ENCODE peak calls at places on chromosome 10, in nine cellular contexts. One of them, this sample, is unnamed.

GRCh38 chr10:92729886-92730285 is 40.1 kb downstream of the HHEX start:
- DNase-seq in BE2C: no peak
- DNase-seq in HCEC 1CT: no peak
- DNase-seq in ELR: no peak
- DNase-seq in fibroblast of the aortic adventitia: no peak
- DNase-seq in T follicular helper cell: no peak
- DNase-seq in ELF-1: no peak
- DNase-seq in C1 segment of cervical spinal cord: no peak
- DNase-seq in T-helper 1 cell: no peak
- DNase-seq in this sample: no peak

GRCh38 chr10:123038782-123039631 is 30.2 kb downstream of the ACADSB start:
- DNase-seq in BE2C: no peak
- DNase-seq in HCEC 1CT: no peak
- DNase-seq in ELR: no peak
- DNase-seq in fibroblast of the aortic adventitia: no peak
- DNase-seq in T follicular helper cell: no peak
- DNase-seq in ELF-1: no peak
- DNase-seq in C1 segment of cervical spinal cord: no peak
- DNase-seq in T-helper 1 cell: no peak
- DNase-seq in this sample: no peak

GRCh38 chr10:97356318-97356914 is 21.9 kb upstream of the FRAT2 start:
- DNase-seq in BE2C: no peak
- DNase-seq in HCEC 1CT: peak
- DNase-seq in ELR: no peak
- DNase-seq in fibroblast of the aortic adventitia: no peak
- DNase-seq in T follicular helper cell: no peak
- DNase-seq in ELF-1: no peak
- DNase-seq in C1 segment of cervical spinal cord: no peak
- DNase-seq in T-helper 1 cell: no peak
- DNase-seq in this sample: no peak

GRCh38 chr10:89307213-89307612 is 5.4 kb downstream of the IFIT2 start:
- DNase-seq in BE2C: no peak
- DNase-seq in HCEC 1CT: no peak
- DNase-seq in ELR: no peak
- DNase-seq in fibroblast of the aortic adventitia: peak
- DNase-seq in T follicular helper cell: no peak
- DNase-seq in ELF-1: no peak
- DNase-seq in C1 segment of cervical spinal cord: no peak
- DNase-seq in T-helper 1 cell: no peak
- DNase-seq in this sample: no peak

GRCh38 chr10:3415038-3415736 is 242.6 kb upstream of the PITRM1 start:
- DNase-seq in BE2C: no peak
- DNase-seq in HCEC 1CT: no peak
- DNase-seq in ELR: no peak
- DNase-seq in fibroblast of the aortic adventitia: no peak
- DNase-seq in T follicular helper cell: no peak
- DNase-seq in ELF-1: peak
- DNase-seq in C1 segment of cervical spinal cord: no peak
- DNase-seq in T-helper 1 cell: no peak
- DNase-seq in this sample: no peak

GRCh38 chr10:94098916-94099315 is 105.2 kb downstream of the PLCE1 start:
- DNase-seq in BE2C: no peak
- DNase-seq in HCEC 1CT: no peak
- DNase-seq in ELR: no peak
- DNase-seq in fibroblast of the aortic adventitia: peak
- DNase-seq in T follicular helper cell: no peak
- DNase-seq in ELF-1: no peak
- DNase-seq in C1 segment of cervical spinal cord: no peak
- DNase-seq in T-helper 1 cell: no peak
- DNase-seq in this sample: no peak

GRCh38 chr10:110488944-110489343 is 8.8 kb upstream of the DUSP5 start:
- DNase-seq in BE2C: no peak
- DNase-seq in HCEC 1CT: no peak
- DNase-seq in ELR: no peak
- DNase-seq in fibroblast of the aortic adventitia: no peak
- DNase-seq in T follicular helper cell: no peak
- DNase-seq in ELF-1: no peak
- DNase-seq in C1 segment of cervical spinal cord: no peak
- DNase-seq in T-helper 1 cell: no peak
- DNase-seq in this sample: no peak

GRCh38 chr10:128047337-128047736 is 78.9 kb downstream of the MKI67 start:
- DNase-seq in BE2C: no peak
- DNase-seq in HCEC 1CT: no peak
- DNase-seq in ELR: no peak
- DNase-seq in fibroblast of the aortic adventitia: no peak
- DNase-seq in T follicular helper cell: peak
- DNase-seq in ELF-1: peak
- DNase-seq in C1 segment of cervical spinal cord: peak
- DNase-seq in T-helper 1 cell: peak
- DNase-seq in this sample: peak

GRCh38 chr10:62735464-62736188 is 68.9 kb upstream of the ADO start:
- DNase-seq in BE2C: no peak
- DNase-seq in HCEC 1CT: peak
- DNase-seq in ELR: peak
- DNase-seq in fibroblast of the aortic adventitia: peak
- DNase-seq in T follicular helper cell: no peak
- DNase-seq in ELF-1: no peak
- DNase-seq in C1 segment of cervical spinal cord: no peak
- DNase-seq in T-helper 1 cell: no peak
- DNase-seq in this sample: no peak

GRCh38 chr10:17676919-17677318 is 33.0 kb downstream of the STAM start:
- DNase-seq in BE2C: no peak
- DNase-seq in HCEC 1CT: no peak
- DNase-seq in ELR: no peak
- DNase-seq in fibroblast of the aortic adventitia: no peak
- DNase-seq in T follicular helper cell: no peak
- DNase-seq in ELF-1: no peak
- DNase-seq in C1 segment of cervical spinal cord: no peak
- DNase-seq in T-helper 1 cell: no peak
- DNase-seq in this sample: no peak

GRCh38 chr10:79322616-79323566 is 24.4 kb upstream of the PPIF start:
- DNase-seq in BE2C: no peak
- DNase-seq in HCEC 1CT: peak
- DNase-seq in ELR: peak
- DNase-seq in fibroblast of the aortic adventitia: peak
- DNase-seq in T follicular helper cell: peak
- DNase-seq in ELF-1: no peak
- DNase-seq in C1 segment of cervical spinal cord: no peak
- DNase-seq in T-helper 1 cell: peak
- DNase-seq in this sample: peak

GRCh38 chr10:78283069-78283682 is 249.5 kb downstream of the RPS24 start:
- DNase-seq in BE2C: no peak
- DNase-seq in HCEC 1CT: no peak
- DNase-seq in ELR: no peak
- DNase-seq in fibroblast of the aortic adventitia: no peak
- DNase-seq in T follicular helper cell: no peak
- DNase-seq in ELF-1: peak
- DNase-seq in C1 segment of cervical spinal cord: no peak
- DNase-seq in T-helper 1 cell: no peak
- DNase-seq in this sample: no peak

GRCh38 chr10:11741608-11742007 is 574 bp upstream of the ECHDC3 start:
- DNase-seq in BE2C: no peak
- DNase-seq in HCEC 1CT: no peak
- DNase-seq in ELR: no peak
- DNase-seq in fibroblast of the aortic adventitia: no peak
- DNase-seq in T follicular helper cell: no peak
- DNase-seq in ELF-1: no peak
- DNase-seq in C1 segment of cervical spinal cord: no peak
- DNase-seq in T-helper 1 cell: no peak
- DNase-seq in this sample: no peak

GRCh38 chr10:15254808-15255655 is 86.5 kb upstream of the NMT2 start:
- DNase-seq in BE2C: no peak
- DNase-seq in HCEC 1CT: no peak
- DNase-seq in ELR: no peak
- DNase-seq in fibroblast of the aortic adventitia: no peak
- DNase-seq in T follicular helper cell: no peak
- DNase-seq in ELF-1: no peak
- DNase-seq in C1 segment of cervical spinal cord: peak
- DNase-seq in T-helper 1 cell: no peak
- DNase-seq in this sample: no peak

GRCh38 chr10:43252785-43253341 is 14.0 kb downstream of the RASGEF1A start:
- DNase-seq in BE2C: peak
- DNase-seq in HCEC 1CT: no peak
- DNase-seq in ELR: no peak
- DNase-seq in fibroblast of the aortic adventitia: no peak
- DNase-seq in T follicular helper cell: no peak
- DNase-seq in ELF-1: no peak
- DNase-seq in C1 segment of cervical spinal cord: no peak
- DNase-seq in T-helper 1 cell: no peak
- DNase-seq in this sample: no peak

GRCh38 chr10:114313139-114313538 is 74.1 kb downstream of the VWA2 start:
- DNase-seq in BE2C: no peak
- DNase-seq in HCEC 1CT: no peak
- DNase-seq in ELR: no peak
- DNase-seq in fibroblast of the aortic adventitia: no peak
- DNase-seq in T follicular helper cell: no peak
- DNase-seq in ELF-1: no peak
- DNase-seq in C1 segment of cervical spinal cord: no peak
- DNase-seq in T-helper 1 cell: no peak
- DNase-seq in this sample: no peak

GRCh38 chr10:128875955-128876354 is 591.1 kb upstream of the MGMT start:
- DNase-seq in BE2C: no peak
- DNase-seq in HCEC 1CT: no peak
- DNase-seq in ELR: no peak
- DNase-seq in fibroblast of the aortic adventitia: no peak
- DNase-seq in T follicular helper cell: no peak
- DNase-seq in ELF-1: no peak
- DNase-seq in C1 segment of cervical spinal cord: no peak
- DNase-seq in T-helper 1 cell: no peak
- DNase-seq in this sample: no peak

GRCh38 chr10:78894841-78895195 is 173.9 kb upstream of the ZMIZ1 start:
- DNase-seq in BE2C: no peak
- DNase-seq in HCEC 1CT: no peak
- DNase-seq in ELR: no peak
- DNase-seq in fibroblast of the aortic adventitia: no peak
- DNase-seq in T follicular helper cell: no peak
- DNase-seq in ELF-1: no peak
- DNase-seq in C1 segment of cervical spinal cord: no peak
- DNase-seq in T-helper 1 cell: no peak
- DNase-seq in this sample: no peak

GRCh38 chr10:132338876-132339275 is 6.9 kb downstream of the LRRC27 start:
- DNase-seq in BE2C: no peak
- DNase-seq in HCEC 1CT: no peak
- DNase-seq in ELR: no peak
- DNase-seq in fibroblast of the aortic adventitia: no peak
- DNase-seq in T follicular helper cell: no peak
- DNase-seq in ELF-1: no peak
- DNase-seq in C1 segment of cervical spinal cord: no peak
- DNase-seq in T-helper 1 cell: no peak
- DNase-seq in this sample: no peak

GRCh38 chr10:132522521-132523411 is 14.8 kb upstream of the INPP5A start:
- DNase-seq in BE2C: no peak
- DNase-seq in HCEC 1CT: no peak
- DNase-seq in ELR: no peak
- DNase-seq in fibroblast of the aortic adventitia: no peak
- DNase-seq in T follicular helper cell: no peak
- DNase-seq in ELF-1: no peak
- DNase-seq in C1 segment of cervical spinal cord: no peak
- DNase-seq in T-helper 1 cell: no peak
- DNase-seq in this sample: peak

GRCh38 chr10:13206546-13207443 is 27.4 kb downstream of the UCMA start:
- DNase-seq in BE2C: no peak
- DNase-seq in HCEC 1CT: peak
- DNase-seq in ELR: peak
- DNase-seq in fibroblast of the aortic adventitia: peak
- DNase-seq in T follicular helper cell: no peak
- DNase-seq in ELF-1: no peak
- DNase-seq in C1 segment of cervical spinal cord: no peak
- DNase-seq in T-helper 1 cell: no peak
- DNase-seq in this sample: no peak

GRCh38 chr10:119620241-119620753 is 23.5 kb upstream of the TIAL1 start:
- DNase-seq in BE2C: no peak
- DNase-seq in HCEC 1CT: no peak
- DNase-seq in ELR: peak
- DNase-seq in fibroblast of the aortic adventitia: peak
- DNase-seq in T follicular helper cell: no peak
- DNase-seq in ELF-1: no peak
- DNase-seq in C1 segment of cervical spinal cord: no peak
- DNase-seq in T-helper 1 cell: no peak
- DNase-seq in this sample: no peak

GRCh38 chr10:132375116-132375794 is 21.7 kb upstream of the PWWP2B start:
- DNase-seq in BE2C: no peak
- DNase-seq in HCEC 1CT: no peak
- DNase-seq in ELR: no peak
- DNase-seq in fibroblast of the aortic adventitia: no peak
- DNase-seq in T follicular helper cell: no peak
- DNase-seq in ELF-1: peak
- DNase-seq in C1 segment of cervical spinal cord: no peak
- DNase-seq in T-helper 1 cell: no peak
- DNase-seq in this sample: peak

GRCh38 chr10:121900443-121901174 is 27.2 kb downstream of the ATE1 start:
- DNase-seq in BE2C: peak
- DNase-seq in HCEC 1CT: peak
- DNase-seq in ELR: peak
- DNase-seq in fibroblast of the aortic adventitia: peak
- DNase-seq in T follicular helper cell: no peak
- DNase-seq in ELF-1: peak
- DNase-seq in C1 segment of cervical spinal cord: no peak
- DNase-seq in T-helper 1 cell: no peak
- DNase-seq in this sample: no peak

This sample was measured in transverse colon.